ENCODE peak calls at places on chromosome 1, in six cellular contexts. O is EL, V is neural progenitor cell, I is nucleus accumbens, Q is thoracic aorta, G is islet precursor cell. T is an unnamed sample.

GRCh38 chr1:17798799-17799382 is 43.8 kb downstream of the ACTL8 start:
- DNase-seq in Q (no peak), I (no peak), O (no peak), G (peak; percentile 22), V (no peak), T (no peak)

GRCh38 chr1:79388694-79389361 is 382.3 kb upstream of the ADGRL4 start:
- DNase-seq in I (no peak), Q (no peak), V (no peak), O (no peak), G (no peak), T (no peak)

GRCh38 chr1:168408531-168409242 is 128.0 kb downstream of the TBX19 start:
- DNase-seq in I (no peak), G (peak; percentile 73), O (peak; percentile 47), V (no peak), Q (no peak), T (peak; percentile 20)

GRCh38 chr1:11458811-11459275 is 20.1 kb upstream of the DISP3 start:
- DNase-seq in I (peak; percentile 80), O (no peak), G (no peak), Q (no peak), V (peak; percentile 16), T (no peak)

GRCh38 chr1:31605908-31606427 is 11.5 kb upstream of the HCRTR1 start:
- DNase-seq in V (no peak), Q (no peak), G (peak; percentile 12), I (no peak), O (peak; percentile 66), T (peak; percentile 76)

GRCh38 chr1:172468296-172468695 is 24.4 kb upstream of the PIGC start:
- DNase-seq in O (no peak), V (no peak), I (no peak), Q (no peak), G (no peak), T (no peak)

GRCh38 chr1:91884459-91885290 is 1.3 kb downstream of the TGFBR3 start:
- DNase-seq in Q (no peak), V (peak; percentile 59), O (peak; percentile 41), G (no peak), I (no peak), T (no peak)

GRCh38 chr1:93257889-93258288 is 77.4 kb downstream of the CCDC18 start:
- DNase-seq in V (no peak), Q (no peak), O (no peak), I (no peak), G (no peak), T (no peak)

GRCh38 chr1:235831148-235831547 is 35.6 kb downstream of the LYST start:
- DNase-seq in G (no peak), V (no peak), I (no peak), Q (no peak), O (peak; percentile 66), T (no peak)

GRCh38 chr1:227318852-227319607 is 738 bp upstream of the CDC42BPA start:
- DNase-seq in G (peak; percentile 90), V (peak; percentile 81), I (peak; percentile 39), Q (no peak), O (peak; percentile 63), T (no peak)

GRCh38 chr1:22256213-22256512 is 113.3 kb upstream of the WNT4 start:
- DNase-seq in Q (no peak), I (no peak), O (no peak), V (no peak), G (no peak), T (no peak)

GRCh38 chr1:24027838-24028468 is 47.8 kb upstream of the SRSF10 start:
- DNase-seq in Q (no peak), V (no peak), I (no peak), G (no peak), O (peak; percentile 60), T (no peak)

GRCh38 chr1:183002797-183003594 is 20.2 kb upstream of the LAMC1 start:
- DNase-seq in V (no peak), Q (no peak), I (no peak), G (no peak), O (no peak), T (no peak)

GRCh38 chr1:174001573-174001972 is 20.6 kb downstream of the RC3H1 start:
- DNase-seq in O (no peak), V (no peak), I (no peak), Q (no peak), G (no peak), T (no peak)

GRCh38 chr1:240914506-240914905 is 302.6 kb upstream of the GREM2 start:
- DNase-seq in G (no peak), I (no peak), Q (no peak), V (no peak), O (no peak), T (no peak)

GRCh38 chr1:167057297-167057688 is 32.9 kb downstream of the GPA33 start:
- DNase-seq in G (peak; percentile 79), V (peak; percentile 82), Q (no peak), O (peak; percentile 28), I (no peak), T (no peak)

GRCh38 chr1:215526147-215526845 is 40.8 kb upstream of the KCTD3 start:
- DNase-seq in V (peak; percentile 59), I (no peak), G (no peak), Q (no peak), O (peak; percentile 48), T (no peak)

GRCh38 chr1:244820131-244820530 is 15.3 kb upstream of the COX20 start:
- DNase-seq in G (peak; percentile 84), I (no peak), Q (no peak), V (no peak), O (no peak), T (no peak)

GRCh38 chr1:22689505-22689904 is 21.1 kb upstream of the EPHB2 start:
- DNase-seq in V (peak; percentile 88), I (no peak), G (peak; percentile 92), O (peak; percentile 95), Q (no peak), T (no peak)

GRCh38 chr1:213564215-213564659 is 423.5 kb upstream of the PROX1 start:
- DNase-seq in G (no peak), I (no peak), V (peak; percentile 58), O (peak; percentile 21), Q (no peak), T (no peak)

GRCh38 chr1:240244968-240245628 is 153.4 kb downstream of the FMN2 start:
- DNase-seq in O (peak; percentile 91), I (no peak), Q (no peak), G (peak; percentile 53), V (no peak), T (no peak)

GRCh38 chr1:172917972-172918371 is 132.8 kb downstream of the TNFSF18 start:
- DNase-seq in Q (no peak), O (peak; percentile 98), I (no peak), V (no peak), G (peak; percentile 69), T (no peak)

GRCh38 chr1:171083222-171083621 is 7.5 kb upstream of the FMO3 start:
- DNase-seq in O (no peak), Q (no peak), I (no peak), V (no peak), G (no peak), T (no peak)

GRCh38 chr1:235008239-235008638 is 120.4 kb downstream of the TOMM20 start:
- DNase-seq in I (no peak), O (no peak), Q (no peak), V (no peak), G (no peak), T (no peak)

GRCh38 chr1:216119600-216119999 is 303.6 kb downstream of the USH2A start:
- DNase-seq in V (peak; percentile 17), Q (no peak), G (no peak), O (peak; percentile 37), I (no peak), T (no peak)

GRCh38 chr1:206050655-206051235 is 2.2 kb upstream of the RHEX start:
- DNase-seq in Q (no peak), I (no peak), O (no peak), G (no peak), V (no peak), T (peak; percentile 17)

GRCh38 chr1:200405273-200405672 is 4.6 kb downstream of the ZNF281 start:
- DNase-seq in G (no peak), Q (no peak), O (no peak), I (no peak), V (no peak), T (no peak)

GRCh38 chr1:21647431-21648373 is 21.5 kb downstream of the RAP1GAP start:
- DNase-seq in V (peak; percentile 93), G (peak; percentile 91), Q (no peak), I (no peak), O (peak; percentile 64), T (no peak)

GRCh38 chr1:53421208-53421607 is 38.0 kb upstream of the DMRTB1 start:
- DNase-seq in V (no peak), Q (no peak), I (no peak), O (no peak), G (no peak), T (no peak)